ENCODE peak calls at places on chromosomes 11 and 22, in five cellular contexts. A is SHP77, M is AG08396, C is GM23248, B is non-pigmented ciliary epithelial cell. G is an unnamed sample.

GRCh38 chr11:122165972-122166371 is 50.0 kb upstream of the BLID start:
- DNase-seq in B (no peak), A (no peak), C (peak; percentile 46), M (no peak), G (no peak)

GRCh38 chr11:134270250-134270714 is 5.9 kb upstream of the GLB1L3 start:
- DNase-seq in B (no peak), M (no peak), C (no peak), A (no peak), G (no peak)

GRCh38 chr11:126061707-126062678 is 673 bp downstream of the CDON start:
- DNase-seq in C (peak; percentile 76), A (peak; percentile 19), B (no peak), M (peak; percentile 48), G (peak; percentile 50)

GRCh38 chr11:69825037-69825834 is 6.0 kb upstream of the FGF3 start:
- DNase-seq in B (no peak), C (peak; percentile 25), A (no peak), M (no peak), G (no peak)

GRCh38 chr11:109704432-109704831 is 282.4 kb downstream of the C11orf87 start:
- DNase-seq in B (no peak), A (no peak), M (no peak), C (no peak), G (no peak)

GRCh38 chr11:90646266-90646665 is 423.4 kb upstream of the CHORDC1 start:
- DNase-seq in A (no peak), B (no peak), C (no peak), M (no peak), G (no peak)

GRCh38 chr22:35921777-35922176 is 106.8 kb downstream of the RBFOX2 start:
- DNase-seq in A (peak; percentile 43), C (peak; percentile 95), M (peak; percentile 64), B (peak; percentile 75), G (peak; percentile 86)

GRCh38 chr11:119615879-119616190 is 113.2 kb downstream of the NECTIN1 start:
- DNase-seq in B (no peak), M (no peak), A (no peak), C (no peak), G (no peak)

GRCh38 chr11:64268687-64269379 is 15.6 kb downstream of the BAD start:
- DNase-seq in A (peak; percentile 40), B (no peak), M (no peak), C (peak; percentile 75), G (peak; percentile 71)

GRCh38 chr11:44133335-44133946 is 38.0 kb downstream of the EXT2 start:
- DNase-seq in B (no peak), M (peak; percentile 35), A (peak; percentile 23), C (peak; percentile 66), G (peak; percentile 32)

G was measured in ACHN.